ENCODE peak calls at places on chromosomes 7 and 10, in five cellular contexts. One of them, this sample, is unnamed.

GRCh38 chr7:18202315-18203045 is 174.8 kb upstream of the PRPS1L1 start:
- DNase-seq in HL-60: no peak
- DNase-seq in SK-N-SH: no peak
- DNase-seq in Panc1: no peak
- DNase-seq in esophagus muscularis mucosa: no peak
- DNase-seq in this sample: no peak

GRCh38 chr7:23544913-23545354 is 13.2 kb upstream of the TRA2A start:
- DNase-seq in HL-60: no peak
- DNase-seq in SK-N-SH: no peak
- DNase-seq in Panc1: peak
- DNase-seq in esophagus muscularis mucosa: peak
- DNase-seq in this sample: no peak

GRCh38 chr10:5560142-5560843 is 35.5 kb downstream of the CALML3 start:
- DNase-seq in HL-60: no peak
- DNase-seq in SK-N-SH: no peak
- DNase-seq in Panc1: no peak
- DNase-seq in esophagus muscularis mucosa: no peak
- DNase-seq in this sample: peak

GRCh38 chr7:2980406-2981102 is 63.1 kb downstream of the CARD11 start:
- DNase-seq in HL-60: no peak
- DNase-seq in SK-N-SH: no peak
- DNase-seq in Panc1: no peak
- DNase-seq in esophagus muscularis mucosa: no peak
- DNase-seq in this sample: no peak

GRCh38 chr10:45672201-45673073 is at the start of gene ZFAND4:
- DNase-seq in HL-60: peak
- DNase-seq in SK-N-SH: peak
- DNase-seq in Panc1: peak
- DNase-seq in esophagus muscularis mucosa: peak
- DNase-seq in this sample: peak

GRCh38 chr10:27482984-27483956 is 20.8 kb upstream of the RAB18 start:
- DNase-seq in HL-60: no peak
- DNase-seq in SK-N-SH: no peak
- DNase-seq in Panc1: no peak
- DNase-seq in esophagus muscularis mucosa: no peak
- DNase-seq in this sample: no peak

GRCh38 chr10:43254881-43255643 is 11.8 kb downstream of the RASGEF1A start:
- DNase-seq in HL-60: no peak
- DNase-seq in SK-N-SH: peak
- DNase-seq in Panc1: no peak
- DNase-seq in esophagus muscularis mucosa: peak
- DNase-seq in this sample: peak

GRCh38 chr10:101297901-101298451 is 56.0 kb upstream of the BTRC start:
- DNase-seq in HL-60: peak
- DNase-seq in SK-N-SH: peak
- DNase-seq in Panc1: peak
- DNase-seq in esophagus muscularis mucosa: no peak
- DNase-seq in this sample: no peak

GRCh38 chr7:96899108-96899507 is 106.2 kb upstream of the DLX6 start:
- DNase-seq in HL-60: no peak
- DNase-seq in SK-N-SH: no peak
- DNase-seq in Panc1: no peak
- DNase-seq in esophagus muscularis mucosa: no peak
- DNase-seq in this sample: no peak

GRCh38 chr10:75803816-75804576 is 372.6 kb downstream of the LRMDA start:
- DNase-seq in HL-60: no peak
- DNase-seq in SK-N-SH: no peak
- DNase-seq in Panc1: no peak
- DNase-seq in esophagus muscularis mucosa: peak
- DNase-seq in this sample: no peak

GRCh38 chr7:409344-410281 is 110.0 kb downstream of the PDGFA start:
- DNase-seq in HL-60: no peak
- DNase-seq in SK-N-SH: peak
- DNase-seq in Panc1: no peak
- DNase-seq in esophagus muscularis mucosa: no peak
- DNase-seq in this sample: peak

GRCh38 chr10:70828923-70829322 is 13.2 kb downstream of the SGPL1 start:
- DNase-seq in HL-60: no peak
- DNase-seq in SK-N-SH: no peak
- DNase-seq in Panc1: no peak
- DNase-seq in esophagus muscularis mucosa: no peak
- DNase-seq in this sample: no peak

GRCh38 chr10:80460399-80461207 is 6.5 kb downstream of the TSPAN14 start:
- DNase-seq in HL-60: peak
- DNase-seq in SK-N-SH: no peak
- DNase-seq in Panc1: no peak
- DNase-seq in esophagus muscularis mucosa: no peak
- DNase-seq in this sample: no peak

GRCh38 chr7:85833071-85833470 is 646.2 kb upstream of the SEMA3D start:
- DNase-seq in HL-60: no peak
- DNase-seq in SK-N-SH: no peak
- DNase-seq in Panc1: no peak
- DNase-seq in esophagus muscularis mucosa: no peak
- DNase-seq in this sample: no peak

GRCh38 chr10:101843032-101843991 is at the start of gene KCNIP2:
- DNase-seq in HL-60: no peak
- DNase-seq in SK-N-SH: peak
- DNase-seq in Panc1: no peak
- DNase-seq in esophagus muscularis mucosa: no peak
- DNase-seq in this sample: no peak

GRCh38 chr10:112755446-112756117 is 194.5 kb upstream of the TCF7L2 start:
- DNase-seq in HL-60: no peak
- DNase-seq in SK-N-SH: peak
- DNase-seq in Panc1: no peak
- DNase-seq in esophagus muscularis mucosa: no peak
- DNase-seq in this sample: no peak

GRCh38 chr10:31034041-31034918 is 2.6 kb upstream of the ZNF438 start:
- DNase-seq in HL-60: peak
- DNase-seq in SK-N-SH: no peak
- DNase-seq in Panc1: no peak
- DNase-seq in esophagus muscularis mucosa: no peak
- DNase-seq in this sample: no peak

GRCh38 chr7:116087291-116087690 is 56.7 kb upstream of the TFEC start:
- DNase-seq in HL-60: no peak
- DNase-seq in SK-N-SH: no peak
- DNase-seq in Panc1: no peak
- DNase-seq in esophagus muscularis mucosa: no peak
- DNase-seq in this sample: no peak

GRCh38 chr7:22278660-22279059 is 78.3 kb downstream of the RAPGEF5 start:
- DNase-seq in HL-60: no peak
- DNase-seq in SK-N-SH: no peak
- DNase-seq in Panc1: no peak
- DNase-seq in esophagus muscularis mucosa: no peak
- DNase-seq in this sample: no peak

GRCh38 chr7:45255187-45255586 is 97.6 kb downstream of the RAMP3 start:
- DNase-seq in HL-60: no peak
- DNase-seq in SK-N-SH: no peak
- DNase-seq in Panc1: no peak
- DNase-seq in esophagus muscularis mucosa: peak
- DNase-seq in this sample: no peak

GRCh38 chr7:13880789-13881188 is 108.7 kb downstream of the ETV1 start:
- DNase-seq in HL-60: no peak
- DNase-seq in SK-N-SH: no peak
- DNase-seq in Panc1: no peak
- DNase-seq in esophagus muscularis mucosa: no peak
- DNase-seq in this sample: no peak

GRCh38 chr7:150620061-150620460 is 12.1 kb downstream of the GIMAP6 start:
- DNase-seq in HL-60: no peak
- DNase-seq in SK-N-SH: no peak
- DNase-seq in Panc1: no peak
- DNase-seq in esophagus muscularis mucosa: no peak
- DNase-seq in this sample: no peak

GRCh38 chr7:74417419-74417971 is 36.2 kb upstream of the GTF2IRD1 start:
- DNase-seq in HL-60: peak
- DNase-seq in SK-N-SH: peak
- DNase-seq in Panc1: peak
- DNase-seq in esophagus muscularis mucosa: no peak
- DNase-seq in this sample: peak

GRCh38 chr10:124239134-124239533 is 145.7 kb upstream of the CHST15 start:
- DNase-seq in HL-60: no peak
- DNase-seq in SK-N-SH: no peak
- DNase-seq in Panc1: no peak
- DNase-seq in esophagus muscularis mucosa: no peak
- DNase-seq in this sample: peak

GRCh38 chr10:77073066-77073960 is 564.3 kb downstream of the KCNMA1 start:
- DNase-seq in HL-60: no peak
- DNase-seq in SK-N-SH: no peak
- DNase-seq in Panc1: no peak
- DNase-seq in esophagus muscularis mucosa: peak
- DNase-seq in this sample: peak

GRCh38 chr7:86469680-86470295 is 173.9 kb upstream of the GRM3 start:
- DNase-seq in HL-60: peak
- DNase-seq in SK-N-SH: peak
- DNase-seq in Panc1: peak
- DNase-seq in esophagus muscularis mucosa: no peak
- DNase-seq in this sample: no peak

GRCh38 chr10:125450218-125450617 is 232.7 kb downstream of the TEX36 start:
- DNase-seq in HL-60: no peak
- DNase-seq in SK-N-SH: no peak
- DNase-seq in Panc1: no peak
- DNase-seq in esophagus muscularis mucosa: no peak
- DNase-seq in this sample: no peak

GRCh38 chr7:100837099-100837836 is 9.9 kb upstream of the EPHB4 start:
- DNase-seq in HL-60: peak
- DNase-seq in SK-N-SH: peak
- DNase-seq in Panc1: no peak
- DNase-seq in esophagus muscularis mucosa: peak
- DNase-seq in this sample: peak
- TF ChIP-seq POLR2AphosphoS5 in HL-60: peak
- TF ChIP-seq POLR2AphosphoS5 in SK-N-SH: no peak
- TF ChIP-seq POLR2AphosphoS5 in Panc1: no peak
- TF ChIP-seq POLR2AphosphoS5 in esophagus muscularis mucosa: peak
- TF ChIP-seq POLR2AphosphoS5 in this sample: no peak

DNA sequence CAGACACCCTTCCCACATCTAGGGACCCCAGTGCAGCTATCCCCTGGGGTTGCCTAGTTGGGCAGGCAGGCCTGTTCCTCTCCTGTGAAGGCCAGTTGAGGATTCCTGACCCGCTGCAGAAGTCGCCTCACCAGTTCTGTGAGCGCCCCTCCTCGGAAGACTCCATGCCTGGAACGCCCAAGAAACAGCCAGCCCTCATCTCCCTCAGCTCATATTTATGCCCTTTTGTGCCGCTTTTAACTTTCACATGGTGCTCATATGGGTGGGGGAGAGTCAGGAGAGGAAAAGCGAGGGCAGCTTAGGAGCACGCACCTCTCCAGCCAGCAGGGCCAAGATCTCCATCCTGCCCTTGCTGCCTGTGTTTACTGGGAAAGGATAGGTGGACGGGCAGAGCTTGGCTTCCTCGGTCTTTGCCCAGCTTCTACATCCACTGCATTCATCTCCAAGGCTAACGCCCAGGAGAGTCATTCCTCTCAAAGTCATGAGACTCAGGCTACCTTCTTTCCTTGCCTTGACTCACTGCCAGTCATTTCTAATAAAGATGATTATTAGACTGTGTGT is 286.6 kb downstream of the USP6NL start:
- DNase-seq in HL-60: no peak
- DNase-seq in SK-N-SH: no peak
- DNase-seq in Panc1: no peak
- DNase-seq in esophagus muscularis mucosa: no peak
- DNase-seq in this sample: no peak
- TF ChIP-seq POLR2AphosphoS5 in HL-60: no peak
- TF ChIP-seq POLR2AphosphoS5 in SK-N-SH: no peak
- TF ChIP-seq POLR2AphosphoS5 in Panc1: no peak
- TF ChIP-seq POLR2AphosphoS5 in esophagus muscularis mucosa: no peak
- TF ChIP-seq POLR2AphosphoS5 in this sample: no peak

GRCh38 chr10:12375076-12375504 is 25.7 kb downstream of the CAMK1D start:
- DNase-seq in HL-60: no peak
- DNase-seq in SK-N-SH: no peak
- DNase-seq in Panc1: no peak
- DNase-seq in esophagus muscularis mucosa: no peak
- DNase-seq in this sample: no peak
- TF ChIP-seq POLR2AphosphoS5 in HL-60: no peak
- TF ChIP-seq POLR2AphosphoS5 in SK-N-SH: no peak
- TF ChIP-seq POLR2AphosphoS5 in Panc1: no peak
- TF ChIP-seq POLR2AphosphoS5 in esophagus muscularis mucosa: no peak
- TF ChIP-seq POLR2AphosphoS5 in this sample: no peak

DNA sequence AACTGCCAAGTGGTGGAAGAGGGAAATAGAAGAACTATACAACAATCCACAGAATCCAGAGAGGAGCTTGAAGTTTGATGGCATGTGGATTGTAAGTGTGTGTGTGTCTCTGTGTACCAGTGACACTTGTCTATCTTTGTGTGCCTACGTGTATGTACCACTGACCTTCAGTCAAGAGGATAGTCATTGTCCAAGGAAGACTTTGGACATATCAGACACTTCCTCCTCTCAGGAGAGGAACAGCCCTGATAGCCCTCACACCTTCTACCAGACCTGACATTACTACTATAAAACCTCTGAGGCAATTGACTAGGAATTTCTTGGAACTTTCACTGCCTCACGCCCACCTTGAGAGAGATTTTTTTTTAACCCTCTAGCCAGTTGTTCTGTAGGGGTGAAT is 19.6 kb upstream of the MGAM2 start:
- DNase-seq in HL-60: no peak
- DNase-seq in SK-N-SH: no peak
- DNase-seq in Panc1: no peak
- DNase-seq in esophagus muscularis mucosa: no peak
- DNase-seq in this sample: no peak
- TF ChIP-seq POLR2AphosphoS5 in HL-60: no peak
- TF ChIP-seq POLR2AphosphoS5 in SK-N-SH: no peak
- TF ChIP-seq POLR2AphosphoS5 in Panc1: no peak
- TF ChIP-seq POLR2AphosphoS5 in esophagus muscularis mucosa: no peak
- TF ChIP-seq POLR2AphosphoS5 in this sample: no peak

GRCh38 chr10:14959221-14960057 is at the start of gene MEIG1:
- DNase-seq in HL-60: peak
- DNase-seq in SK-N-SH: peak
- DNase-seq in Panc1: peak
- DNase-seq in esophagus muscularis mucosa: peak
- DNase-seq in this sample: peak
- TF ChIP-seq POLR2AphosphoS5 in HL-60: no peak
- TF ChIP-seq POLR2AphosphoS5 in SK-N-SH: peak
- TF ChIP-seq POLR2AphosphoS5 in Panc1: peak
- TF ChIP-seq POLR2AphosphoS5 in esophagus muscularis mucosa: peak
- TF ChIP-seq POLR2AphosphoS5 in this sample: no peak

DNA sequence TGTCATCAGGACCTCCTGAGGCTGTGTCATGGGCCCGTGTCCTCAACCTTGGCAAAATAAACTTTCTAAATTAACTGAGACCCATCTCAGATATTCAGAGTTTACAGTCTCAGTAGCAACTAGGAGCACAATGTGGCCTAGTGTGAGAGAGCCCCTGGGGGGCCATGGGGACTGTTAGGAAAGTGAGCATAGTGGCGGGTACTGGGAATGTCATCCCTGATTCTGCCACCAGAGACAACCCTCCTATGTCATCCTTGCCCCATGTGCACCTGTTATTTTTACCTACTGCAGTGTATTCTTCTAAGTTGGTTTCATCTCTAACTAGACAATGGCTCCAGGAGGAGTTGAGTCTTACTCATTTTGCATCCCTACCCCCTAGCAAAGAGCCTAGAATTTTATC is 78.6 kb downstream of the CCDC71L start:
- DNase-seq in HL-60: no peak
- DNase-seq in SK-N-SH: no peak
- DNase-seq in Panc1: no peak
- DNase-seq in esophagus muscularis mucosa: no peak
- DNase-seq in this sample: no peak
- TF ChIP-seq POLR2AphosphoS5 in HL-60: no peak
- TF ChIP-seq POLR2AphosphoS5 in SK-N-SH: no peak
- TF ChIP-seq POLR2AphosphoS5 in Panc1: no peak
- TF ChIP-seq POLR2AphosphoS5 in esophagus muscularis mucosa: no peak
- TF ChIP-seq POLR2AphosphoS5 in this sample: no peak